ENCODE peak calls at places on chromosomes 1 and 21, in five cellular contexts. One of them, this sample, is unnamed.

GRCh38 chr1:183168308-183168707 is 17.8 kb upstream of the LAMC2 start:
- DNase-seq in A549: no peak
- DNase-seq in psoas muscle: no peak
- DNase-seq in EL: no peak
- DNase-seq in NCI-H82: peak
- DNase-seq in this sample: no peak

GRCh38 chr1:214525535-214526019 is 25.8 kb downstream of the PTPN14 start:
- DNase-seq in A549: no peak
- DNase-seq in psoas muscle: no peak
- DNase-seq in EL: peak
- DNase-seq in NCI-H82: no peak
- DNase-seq in this sample: no peak

GRCh38 chr1:35661474-35661795 is 20.1 kb upstream of the PSMB2 start:
- DNase-seq in A549: no peak
- DNase-seq in psoas muscle: no peak
- DNase-seq in EL: no peak
- DNase-seq in NCI-H82: no peak
- DNase-seq in this sample: no peak

GRCh38 chr1:111140680-111140967 is 601 bp downstream of the CEPT1 start:
- DNase-seq in A549: peak
- DNase-seq in psoas muscle: no peak
- DNase-seq in EL: peak
- DNase-seq in NCI-H82: no peak
- DNase-seq in this sample: no peak

GRCh38 chr1:16205333-16205671 is 7.2 kb downstream of the ARHGEF19 start:
- DNase-seq in A549: no peak
- DNase-seq in psoas muscle: no peak
- DNase-seq in EL: no peak
- DNase-seq in NCI-H82: peak
- DNase-seq in this sample: no peak

GRCh38 chr1:192445243-192445642 is 128.5 kb downstream of the RGS21 start:
- DNase-seq in A549: no peak
- DNase-seq in psoas muscle: no peak
- DNase-seq in EL: no peak
- DNase-seq in NCI-H82: no peak
- DNase-seq in this sample: no peak

GRCh38 chr1:28144203-28145135 is 32.0 kb downstream of the PTAFR start:
- DNase-seq in A549: peak
- DNase-seq in psoas muscle: no peak
- DNase-seq in EL: peak
- DNase-seq in NCI-H82: no peak
- DNase-seq in this sample: no peak

GRCh38 chr1:72094209-72094608 is 188.1 kb downstream of the NEGR1 start:
- DNase-seq in A549: no peak
- DNase-seq in psoas muscle: no peak
- DNase-seq in EL: no peak
- DNase-seq in NCI-H82: no peak
- DNase-seq in this sample: no peak

GRCh38 chr21:14275806-14276205 is 59.8 kb downstream of the RBM11 start:
- DNase-seq in A549: no peak
- DNase-seq in psoas muscle: no peak
- DNase-seq in EL: no peak
- DNase-seq in NCI-H82: no peak
- DNase-seq in this sample: no peak

GRCh38 chr1:93546162-93546863 is 98.4 kb downstream of the FNBP1L start:
- DNase-seq in A549: no peak
- DNase-seq in psoas muscle: no peak
- DNase-seq in EL: no peak
- DNase-seq in NCI-H82: no peak
- DNase-seq in this sample: no peak

GRCh38 chr1:149903836-149904491 is 4.6 kb downstream of the BOLA1 start:
- DNase-seq in A549: no peak
- DNase-seq in psoas muscle: no peak
- DNase-seq in EL: no peak
- DNase-seq in NCI-H82: peak
- DNase-seq in this sample: no peak

GRCh38 chr1:53122847-53123461 is 19.5 kb downstream of the SLC1A7 start:
- DNase-seq in A549: no peak
- DNase-seq in psoas muscle: peak
- DNase-seq in EL: no peak
- DNase-seq in NCI-H82: no peak
- DNase-seq in this sample: no peak

GRCh38 chr1:27658951-27659496 is 13.0 kb downstream of the IFI6 start:
- DNase-seq in A549: no peak
- DNase-seq in psoas muscle: peak
- DNase-seq in EL: peak
- DNase-seq in NCI-H82: peak
- DNase-seq in this sample: no peak

GRCh38 chr1:17688217-17688810 is 66.8 kb upstream of the ACTL8 start:
- DNase-seq in A549: no peak
- DNase-seq in psoas muscle: no peak
- DNase-seq in EL: no peak
- DNase-seq in NCI-H82: peak
- DNase-seq in this sample: no peak

GRCh38 chr1:226736908-226737818 is 1.9 kb downstream of the ITPKB start:
- DNase-seq in A549: no peak
- DNase-seq in psoas muscle: peak
- DNase-seq in EL: peak
- DNase-seq in NCI-H82: peak
- DNase-seq in this sample: peak

GRCh38 chr1:219927956-219928790 is at the start of gene SLC30A10:
- DNase-seq in A549: peak
- DNase-seq in psoas muscle: no peak
- DNase-seq in EL: peak
- DNase-seq in NCI-H82: peak
- DNase-seq in this sample: peak

GRCh38 chr1:24928631-24929090 is 1.4 kb downstream of the RUNX3 start:
- DNase-seq in A549: no peak
- DNase-seq in psoas muscle: no peak
- DNase-seq in EL: peak
- DNase-seq in NCI-H82: peak
- DNase-seq in this sample: peak

GRCh38 chr1:175273656-175274055 is 81.1 kb upstream of the KIAA0040 start:
- DNase-seq in A549: no peak
- DNase-seq in psoas muscle: no peak
- DNase-seq in EL: no peak
- DNase-seq in NCI-H82: no peak
- DNase-seq in this sample: no peak

GRCh38 chr1:43065191-43065590 is 106.5 kb upstream of the SLC2A1 start:
- DNase-seq in A549: no peak
- DNase-seq in psoas muscle: no peak
- DNase-seq in EL: no peak
- DNase-seq in NCI-H82: no peak
- DNase-seq in this sample: no peak